ENCODE peak calls at places on chromosome 13, in four cellular contexts. I is GM12865, K is HCT116, E is activated B cell treated with CpG ODN at 0.5 μM for 24 hours. L is an unnamed sample.

GRCh38 chr13:107373551-107373950 is 805.6 kb upstream of the ARGLU1 start:
- DNase-seq in I (no peak), K (no peak), E (no peak), L (no peak)

GRCh38 chr13:29902632-29903305 is 52.4 kb upstream of the UBL3 start:
- DNase-seq in I (no peak), K (no peak), E (no peak), L (no peak)

GRCh38 chr13:52158629-52159158 is 703 bp downstream of the NEK3 start:
- DNase-seq in I (peak; percentile 54), K (no peak), E (no peak), L (no peak)

GRCh38 chr13:101681834-101682233 is 229.4 kb downstream of the ITGBL1 start:
- DNase-seq in I (no peak), K (no peak), E (no peak), L (no peak)

GRCh38 chr13:111007209-111007608 is 92.3 kb upstream of the ANKRD10 start:
- DNase-seq in I (peak; percentile 5), K (no peak), E (no peak), L (no peak)

GRCh38 chr13:91323349-91323748 is 24.1 kb upstream of the MIR17HG start:
- DNase-seq in I (no peak), K (no peak), E (no peak), L (no peak)

GRCh38 chr13:81051873-81052272 is 710.9 kb upstream of the SPRY2 start:
- DNase-seq in I (no peak), K (no peak), E (no peak), L (no peak)

GRCh38 chr13:67574320-67575233 is 344.4 kb upstream of the PCDH9 start:
- DNase-seq in I (no peak), K (no peak), E (no peak), L (no peak)

GRCh38 chr13:25752957-25753540 is 298.8 kb downstream of the SHISA2 start:
- DNase-seq in I (no peak), K (no peak), E (no peak), L (no peak)

GRCh38 chr13:93003531-93003930 is 223.1 kb upstream of the GPC6 start:
- DNase-seq in I (no peak), K (no peak), E (no peak), L (no peak)

GRCh38 chr13:98171806-98172569 is 5.1 kb downstream of the RNF113B start:
- DNase-seq in I (no peak), K (no peak), E (no peak), L (no peak)

GRCh38 chr13:100506154-100506553 is 82.4 kb downstream of the GGACT start:
- DNase-seq in I (peak; percentile 77), K (no peak), E (no peak), L (no peak)

GRCh38 chr13:33279414-33279813 is 6.1 kb downstream of the STARD13 start:
- DNase-seq in I (no peak), K (no peak), E (no peak), L (no peak)

GRCh38 chr13:103703246-103703645 is 637.0 kb upstream of the SLC10A2 start:
- DNase-seq in I (no peak), K (no peak), E (no peak), L (no peak)

GRCh38 chr13:100561599-100562204 is 26.9 kb downstream of the GGACT start:
- DNase-seq in I (no peak), K (no peak), E (no peak), L (no peak)

GRCh38 chr13:49248433-49249002 is 793 bp downstream of the CDADC1 start:
- DNase-seq in I (peak; percentile 19), K (no peak), E (no peak), L (no peak)

GRCh38 chr13:111111376-111111937 is 3.7 kb upstream of the ARHGEF7 start:
- DNase-seq in I (no peak), K (no peak), E (no peak), L (no peak)

GRCh38 chr13:85652536-85652935 is 146.7 kb downstream of the SLITRK6 start:
- DNase-seq in I (no peak), K (no peak), E (no peak), L (no peak)

GRCh38 chr13:40330950-40331349 is 335.5 kb downstream of the FOXO1 start:
- DNase-seq in I (no peak), K (no peak), E (no peak), L (no peak)

GRCh38 chr13:110250258-110250891 is 56.6 kb downstream of the COL4A1 start:
- DNase-seq in I (no peak), K (no peak), E (no peak), L (no peak)

GRCh38 chr13:111202149-111202548 is 87.0 kb downstream of the ARHGEF7 start:
- DNase-seq in I (no peak), K (no peak), E (no peak), L (no peak)

GRCh38 chr13:25468330-25469178 is 96.8 kb downstream of the ATP8A2 start:
- DNase-seq in I (peak; percentile 2), K (no peak), E (no peak), L (no peak)

GRCh38 chr13:43876366-43876765 is 3.2 kb downstream of the CCDC122 start:
- DNase-seq in I (no peak), K (no peak), E (no peak), L (no peak)

GRCh38 chr13:43872181-43872580 is 7.4 kb downstream of the CCDC122 start:
- DNase-seq in I (no peak), K (no peak), E (no peak), L (no peak)

GRCh38 chr13:43877788-43878187 is 1.8 kb downstream of the CCDC122 start:
- DNase-seq in I (no peak), K (no peak), E (no peak), L (no peak)

GRCh38 chr13:43878897-43879322 is 630 bp downstream of the CCDC122 start:
- DNase-seq in I (peak; percentile 77), K (no peak), E (no peak), L (peak; percentile 93)

GRCh38 chr13:43874512-43875092 is 4.9 kb downstream of the CCDC122 start:
- DNase-seq in I (peak; percentile 12), K (no peak), E (no peak), L (no peak)
- TF ChIP-seq CTCF in I (peak; percentile 23), K (peak; percentile 62), E (no peak), L (peak; percentile 91)

DNA sequence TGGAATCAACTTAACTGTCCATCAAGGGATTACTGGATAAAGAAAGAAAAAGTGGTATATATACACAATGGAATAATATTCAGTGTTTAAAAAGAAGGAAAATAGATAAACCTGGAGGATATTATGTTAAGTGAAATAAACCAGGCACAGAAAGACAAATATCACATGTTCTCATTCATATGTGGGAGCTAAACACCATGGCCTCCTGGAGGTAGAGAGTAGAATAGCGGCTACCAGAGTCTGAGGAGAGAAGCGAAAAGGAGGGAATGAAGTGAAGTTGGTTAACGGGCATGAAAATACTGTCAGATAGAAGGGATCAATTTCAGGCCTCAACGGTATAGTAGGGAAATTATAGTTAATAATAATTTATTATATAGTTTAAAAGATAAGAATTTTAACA is 147.5 kb upstream of the OBI1 start:
- DNase-seq in I (peak; percentile 2), K (no peak), E (no peak), L (no peak)
- TF ChIP-seq CTCF in I (peak; percentile 31), K (peak; percentile 53), E (no peak), L (peak; percentile 53)

DNA sequence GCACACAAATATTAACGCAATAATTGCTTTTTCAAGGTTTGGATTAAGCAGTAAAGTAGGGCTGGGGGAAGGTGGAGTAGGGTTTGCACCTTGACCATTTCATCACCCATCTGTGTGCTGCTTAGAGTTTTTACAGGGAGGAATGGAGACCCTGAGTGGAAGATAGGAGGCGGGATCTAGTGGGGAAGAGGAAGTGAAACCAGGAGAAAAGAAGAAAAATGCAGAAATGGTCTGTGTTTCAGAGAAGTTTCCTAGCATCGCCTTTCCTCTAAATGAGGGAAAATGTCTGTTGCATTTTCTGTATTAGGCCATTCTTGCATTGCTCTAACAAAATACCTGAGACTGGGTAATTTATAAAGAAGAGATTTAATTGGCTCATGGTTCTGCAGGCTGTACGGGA is 64.1 kb downstream of the TPT1 start:
- DNase-seq in I (no peak), K (no peak), E (no peak), L (no peak)
- TF ChIP-seq CTCF in I (no peak), K (no peak), E (no peak), L (no peak)

DNA sequence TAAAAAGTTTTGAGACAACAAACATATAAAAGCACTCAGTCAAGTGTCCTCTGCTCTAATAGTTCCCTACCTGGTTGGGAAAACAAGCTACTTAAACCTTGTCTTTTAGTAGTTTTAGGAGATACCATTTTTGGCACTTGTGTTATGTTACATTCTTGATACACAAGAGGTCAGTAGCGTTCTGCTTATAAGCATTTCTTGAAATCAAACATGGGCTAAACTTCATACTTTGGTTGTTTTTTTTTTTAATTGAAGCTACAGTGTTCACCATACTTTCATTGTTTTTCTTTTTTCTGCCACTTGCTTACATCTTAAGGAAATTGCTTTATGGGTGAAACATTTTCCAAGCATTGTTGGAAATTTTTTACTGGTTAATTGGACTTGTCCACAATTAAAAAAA is 12.9 kb downstream of the NHLRC3 start:
- DNase-seq in I (peak; percentile 34), K (peak; percentile 24), E (no peak), L (no peak)
- TF ChIP-seq CTCF in I (peak; percentile 23), K (peak; percentile 61), E (no peak), L (peak; percentile 15)

GRCh38 chr13:46804391-46804815 is 7.4 kb upstream of the ESD start:
- DNase-seq in I (no peak), K (peak; percentile 64), E (no peak), L (no peak)
- TF ChIP-seq CTCF in I (no peak), K (no peak), E (no peak), L (no peak)

GRCh38 chr13:36088001-36088400 is 43.2 kb downstream of the DCLK1 start:
- DNase-seq in I (no peak), K (no peak), E (no peak), L (no peak)
- TF ChIP-seq CTCF in I (no peak), K (no peak), E (no peak), L (no peak)

GRCh38 chr13:62473190-62473943 is 1057.7 kb upstream of the PCDH20 start:
- DNase-seq in I (no peak), K (no peak), E (no peak), L (no peak)

DNA sequence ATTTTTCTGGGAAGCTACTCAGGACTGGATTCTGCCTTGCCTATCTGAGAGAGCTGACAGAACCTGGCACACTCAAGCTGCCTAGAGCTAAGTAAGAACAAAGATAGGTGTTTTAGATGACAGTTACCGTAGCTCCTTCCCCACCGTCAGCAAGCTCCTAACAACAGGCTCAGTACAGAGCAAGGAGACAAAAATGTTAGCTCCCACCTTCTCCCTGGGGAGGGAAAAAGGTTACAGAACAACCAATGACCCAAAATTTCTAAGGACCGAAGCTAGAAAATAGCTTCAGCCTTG is 1058.2 kb upstream of the PCDH20 start:
- DNase-seq in I (no peak), K (no peak), E (no peak), L (no peak)
- TF ChIP-seq CTCF in I (no peak), K (no peak), E (no peak), L (no peak)

GRCh38 chr13:27770809-27771208 is 21.5 kb upstream of the GSX1 start:
- DNase-seq in I (peak; percentile 72), K (peak; percentile 31), E (no peak), L (no peak)
- TF ChIP-seq CTCF in I (peak; percentile 69), K (peak; percentile 68), E (no peak), L (no peak)

L was measured in CD14-positive monocyte.